ENCODE peak calls at places on chromosomes 1 and 21, in five cellular contexts. O, P, B, D and F are unnamed samples.

GRCh38 chr1:6288674-6289073 is 27.8 kb upstream of the GPR153 start:
- DNase-seq in B (no peak), P (no peak), D (no peak), O (no peak), F (no peak)

GRCh38 chr1:41368384-41368783 is 7.2 kb downstream of the FOXO6 start:
- DNase-seq in O (no peak), B (no peak), P (no peak), D (no peak), F (no peak)

GRCh38 chr21:25350056-25350455 is 257.2 kb downstream of the MRPL39 start:
- DNase-seq in B (peak), O (no peak), P (no peak), D (no peak), F (peak)

GRCh38 chr1:162823231-162823630 is 32.7 kb downstream of the HSD17B7 start:
- DNase-seq in B (no peak), D (no peak), O (no peak), P (no peak), F (no peak)

GRCh38 chr1:230066466-230067404 is at the start of gene GALNT2:
- DNase-seq in B (peak), P (peak), D (no peak), O (peak), F (peak)

GRCh38 chr1:226308723-226309397 is at the start of gene LIN9:
- DNase-seq in D (peak), B (peak), O (peak), P (peak), F (peak)

GRCh38 chr1:63068626-63069025 is 253.7 kb upstream of the FOXD3 start:
- DNase-seq in D (no peak), P (no peak), O (no peak), B (no peak), F (no peak)

GRCh38 chr1:25737151-25737550 is 62.8 kb upstream of the SELENON start:
- DNase-seq in D (no peak), O (no peak), P (no peak), B (no peak), F (no peak)

GRCh38 chr1:32448773-32449456 is 16.0 kb upstream of the ZBTB8B start:
- DNase-seq in P (no peak), O (no peak), B (peak), D (no peak), F (peak)

GRCh38 chr1:1892763-1893120 is 1.9 kb upstream of the GNB1 start:
- DNase-seq in P (no peak), B (no peak), O (no peak), D (no peak), F (no peak)

GRCh38 chr1:32627596-32628162 is 22.7 kb downstream of the ZBTB8OS start:
- DNase-seq in P (no peak), O (no peak), B (no peak), D (no peak), F (no peak)

GRCh38 chr1:5733596-5733995 is 258.6 kb downstream of the NPHP4 start:
- DNase-seq in O (no peak), P (no peak), B (no peak), D (no peak), F (no peak)

GRCh38 chr1:38071530-38072266 is 25.1 kb upstream of the POU3F1 start:
- DNase-seq in B (peak), P (no peak), O (no peak), D (no peak), F (no peak)

GRCh38 chr1:29122662-29122986 is 1.1 kb downstream of the TMEM200B start:
- DNase-seq in O (peak), B (no peak), D (peak), P (peak), F (peak)

GRCh38 chr1:88341436-88341835 is 342.6 kb upstream of the PKN2 start:
- DNase-seq in P (no peak), O (no peak), D (no peak), B (no peak), F (no peak)

GRCh38 chr1:87117761-87118160 is 203.3 kb downstream of the HS2ST1 start:
- DNase-seq in O (no peak), P (no peak), D (peak), B (no peak), F (no peak)

GRCh38 chr21:46423546-46424061 is 35.1 kb upstream of the DIP2A start:
- DNase-seq in D (no peak), P (no peak), B (no peak), O (no peak), F (no peak)

GRCh38 chr1:206893380-206893779 is 3.9 kb upstream of the IL24 start:
- DNase-seq in B (no peak), D (no peak), P (no peak), O (no peak), F (no peak)

GRCh38 chr1:51313268-51313852 is 17.0 kb downstream of the TTC39A start:
- DNase-seq in D (no peak), O (no peak), B (peak), P (no peak), F (peak)

GRCh38 chr1:8560611-8561544 is 243.0 kb downstream of the SLC45A1 start:
- DNase-seq in B (peak), O (peak), D (no peak), P (no peak), F (no peak)

GRCh38 chr21:34074283-34075098 is 1.1 kb downstream of the MRPS6 start:
- DNase-seq in O (no peak), B (no peak), D (no peak), P (no peak), F (no peak)

GRCh38 chr1:174744886-174745285 is 254.9 kb upstream of the CACYBP start:
- DNase-seq in O (no peak), B (no peak), D (no peak), P (no peak), F (no peak)

GRCh38 chr1:63728611-63729226 is 45.1 kb upstream of the ROR1 start:
- DNase-seq in P (no peak), O (no peak), D (no peak), B (no peak), F (no peak)